ENCODE peak calls at places on chromosomes 1 and 21, in six cellular contexts. K, B, O, L, R and I are unnamed samples.

GRCh38 chr1:209926045-209926444 is 12.0 kb upstream of the SYT14 start:
- DNase-seq in B (peak), K (peak), O (no peak), R (no peak), L (no peak), I (no peak)

GRCh38 chr1:70143052-70143659 is 62.2 kb downstream of the LRRC40 start:
- DNase-seq in L (no peak), R (no peak), B (no peak), O (no peak), K (peak), I (no peak)

GRCh38 chr1:58785424-58786058 is 1.7 kb upstream of the JUN start:
- DNase-seq in B (no peak), L (peak), K (peak), O (no peak), R (peak), I (peak)

GRCh38 chr1:3668585-3669300 is 16.4 kb downstream of the TP73 start:
- DNase-seq in K (no peak), L (peak), R (peak), B (no peak), O (peak), I (peak)

GRCh38 chr21:45593162-45594022 is 50.1 kb upstream of the PCBP3 start:
- DNase-seq in R (peak), L (no peak), O (peak), B (no peak), K (no peak), I (no peak)

GRCh38 chr1:92087542-92087941 is 7.4 kb downstream of the BTBD8 start:
- DNase-seq in O (no peak), K (no peak), L (no peak), R (no peak), B (no peak), I (no peak)

GRCh38 chr21:37855568-37856391 is 60.5 kb downstream of the KCNJ6 start:
- DNase-seq in L (no peak), K (peak), O (no peak), R (no peak), B (peak), I (no peak)

GRCh38 chr1:24908591-24909259 is 21.4 kb downstream of the RUNX3 start:
- DNase-seq in R (peak), K (no peak), B (no peak), L (no peak), O (peak), I (no peak)

GRCh38 chr1:206708058-206708457 is 23.4 kb downstream of the MAPKAPK2 start:
- DNase-seq in L (peak), O (no peak), R (no peak), B (no peak), K (no peak), I (no peak)

GRCh38 chr21:46002841-46003574 is 21.4 kb downstream of the COL6A1 start:
- DNase-seq in L (no peak), K (no peak), B (no peak), R (peak), O (peak), I (peak)

GRCh38 chr1:235642021-235642942 is 7.3 kb downstream of the GNG4 start:
- DNase-seq in R (no peak), O (no peak), L (peak), B (no peak), K (peak), I (no peak)

GRCh38 chr1:153985341-153985912 is 712 bp downstream of the RAB13 start:
- DNase-seq in L (no peak), O (peak), B (no peak), R (peak), K (peak), I (peak)

GRCh38 chr1:51442616-51443015 is 76.5 kb downstream of the EPS15 start:
- DNase-seq in O (no peak), B (no peak), K (no peak), R (no peak), L (no peak), I (no peak)

GRCh38 chr1:209249785-209250441 is 333.6 kb upstream of the CAMK1G start:
- DNase-seq in O (no peak), L (no peak), K (no peak), R (no peak), B (no peak), I (no peak)

GRCh38 chr21:41835711-41836154 is 43.4 kb downstream of the PRDM15 start:
- DNase-seq in K (no peak), B (no peak), L (no peak), O (no peak), R (no peak), I (peak)

GRCh38 chr1:235643837-235644692 is 5.5 kb downstream of the GNG4 start:
- DNase-seq in L (no peak), K (no peak), B (no peak), R (no peak), O (no peak), I (no peak)

GRCh38 chr1:153789478-153790148 is 14.4 kb downstream of the SLC27A3 start:
- DNase-seq in O (peak), L (no peak), R (peak), K (no peak), B (no peak), I (no peak)

GRCh38 chr1:81230983-81231728 is 569.6 kb upstream of the ADGRL2 start:
- DNase-seq in B (no peak), L (no peak), O (no peak), R (no peak), K (no peak), I (no peak)

GRCh38 chr1:230083746-230084407 is 16.8 kb downstream of the GALNT2 start:
- DNase-seq in O (no peak), L (no peak), R (no peak), B (no peak), K (no peak), I (no peak)
- H3K27ac ChIP-seq in O (peak), L (peak), R (peak), B (peak), K (peak), I (peak)

GRCh38 chr1:8353386-8353785 is 35.5 kb downstream of the SLC45A1 start:
- DNase-seq in B (no peak), K (no peak), L (no peak), R (no peak), O (peak), I (no peak)
- H3K27ac ChIP-seq in B (peak), K (no peak), L (no peak), R (no peak), O (peak), I (no peak)

DNA sequence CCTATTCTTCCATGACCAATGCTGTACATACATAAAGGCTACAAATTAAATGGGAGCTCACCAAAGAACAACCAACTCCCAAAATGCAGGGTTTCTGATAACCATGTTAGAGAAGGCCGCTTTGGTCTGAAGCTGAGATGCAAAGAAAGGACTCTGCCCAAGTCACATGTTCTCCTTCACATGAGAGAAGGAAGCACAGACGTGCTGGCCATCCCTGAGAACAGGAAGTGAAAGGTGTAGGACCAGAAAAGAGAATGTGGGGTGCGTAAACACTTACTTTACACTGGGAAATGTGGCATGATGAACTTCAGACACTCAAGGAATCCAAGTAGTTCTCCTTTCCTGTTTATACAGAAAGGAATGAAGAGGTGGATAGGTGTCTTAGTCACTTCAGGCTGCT is 31.7 kb upstream of the TADA1 start:
- DNase-seq in K (no peak), B (no peak), O (no peak), L (no peak), R (no peak), I (no peak)
- H3K27ac ChIP-seq in K (no peak), B (no peak), O (no peak), L (no peak), R (no peak), I (no peak)

DNA sequence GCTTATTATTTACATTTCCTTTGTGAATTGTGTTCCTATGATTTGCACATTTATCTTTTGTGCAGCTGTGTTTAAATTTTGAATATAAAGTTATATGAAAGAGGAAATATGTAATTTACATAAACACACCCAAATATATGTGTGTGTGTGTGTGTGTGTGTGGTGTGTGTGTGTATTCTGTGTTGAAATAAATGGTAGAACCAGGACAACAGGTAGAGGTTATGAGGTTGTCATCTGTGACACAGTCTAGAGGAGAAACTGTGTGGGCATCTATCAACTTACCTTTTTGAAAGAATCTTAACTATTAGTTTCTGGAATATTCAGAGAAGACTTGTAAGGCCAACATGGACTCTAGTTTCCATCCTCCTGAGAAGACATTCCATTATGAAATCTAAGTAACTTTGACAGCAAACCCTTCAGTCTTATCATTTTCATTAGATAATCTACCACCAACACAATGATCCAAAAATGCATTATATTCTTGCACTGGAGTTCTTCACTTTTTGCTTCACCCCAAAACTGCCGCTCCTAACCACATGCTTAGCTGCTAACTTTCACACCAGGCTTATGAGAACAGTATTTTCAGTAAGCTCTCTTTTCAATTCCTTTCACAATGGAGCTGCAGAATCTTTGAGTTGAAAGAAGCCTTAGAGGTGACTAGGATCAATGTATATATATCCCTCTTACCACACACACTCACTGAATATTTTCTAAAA is 21.7 kb downstream of the PTPRC start:
- DNase-seq in K (no peak), O (no peak), L (no peak), R (no peak), B (no peak), I (no peak)
- H3K27ac ChIP-seq in K (no peak), O (no peak), L (no peak), R (no peak), B (no peak), I (peak)

DNA sequence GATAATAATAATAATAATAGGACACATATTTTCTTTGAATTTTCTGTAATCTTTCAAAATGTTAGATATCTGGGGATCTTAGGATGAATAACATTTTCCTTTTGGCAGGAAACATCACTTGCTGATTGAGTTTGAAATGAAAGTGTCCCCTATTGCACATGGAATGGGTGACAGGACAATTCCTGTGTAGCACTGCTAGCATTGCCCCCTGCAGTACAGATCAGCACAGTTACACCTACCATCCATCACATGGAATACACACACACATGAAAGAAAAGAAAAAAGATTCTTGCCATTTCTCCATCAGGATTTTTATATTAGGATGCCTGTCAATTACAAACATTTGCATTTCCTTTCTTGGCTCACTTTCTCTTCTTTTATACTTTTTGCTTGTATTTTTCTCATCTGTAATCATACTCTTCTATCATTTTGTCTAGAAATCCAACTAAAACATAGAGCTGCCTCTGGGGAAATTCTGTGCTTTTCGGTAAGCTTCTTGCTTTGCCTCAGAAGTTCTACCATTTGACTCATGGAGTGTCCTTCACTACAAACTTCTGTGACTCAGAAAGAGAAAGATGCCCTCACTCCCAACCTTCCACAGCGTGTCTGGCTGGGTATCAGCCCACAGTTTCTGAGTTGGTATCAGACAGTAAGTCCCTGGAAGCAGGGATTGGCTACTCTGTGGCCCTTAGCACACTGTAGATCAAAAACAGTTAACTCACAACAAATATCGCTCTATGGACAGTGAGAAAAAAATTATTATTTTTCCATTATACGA is 641.2 kb downstream of the PTPRC start:
- DNase-seq in O (no peak), B (no peak), R (no peak), K (peak), L (no peak), I (no peak)
- H3K27ac ChIP-seq in O (no peak), B (no peak), R (no peak), K (no peak), L (no peak), I (no peak)

GRCh38 chr21:36097427-36098230 is 27.8 kb downstream of the CBR1 start:
- DNase-seq in B (no peak), K (peak), L (no peak), O (no peak), R (no peak), I (no peak)
- H3K27ac ChIP-seq in B (no peak), K (no peak), L (no peak), O (no peak), R (no peak), I (no peak)

GRCh38 chr1:245715291-245715701 is 560.5 kb downstream of the KIF26B start:
- DNase-seq in O (no peak), L (no peak), R (no peak), B (no peak), K (peak), I (no peak)
- H3K27ac ChIP-seq in O (no peak), L (no peak), R (no peak), B (no peak), K (no peak), I (no peak)

GRCh38 chr1:220019071-220019470 is 27.2 kb downstream of the EPRS1 start:
- DNase-seq in L (no peak), R (no peak), O (no peak), K (no peak), B (no peak), I (no peak)
- H3K27ac ChIP-seq in L (no peak), R (no peak), O (no peak), K (no peak), B (no peak), I (no peak)

GRCh38 chr1:201719812-201720521 is 109.0 kb upstream of the IPO9 start:
- DNase-seq in B (peak), O (peak), K (peak), L (no peak), R (no peak), I (peak)
- H3K27ac ChIP-seq in B (peak), O (peak), K (peak), L (no peak), R (peak), I (no peak)